ENCODE peak calls at places on chromosomes 5 and 9, in seven cellular contexts. One of them, this sample, is unnamed.
A peak's percentile ranks its signal among the peaks of the same experiment; 100 is the strongest.

GRCh38 chr5:149170292-149170691 is 29.0 kb downstream of the ABLIM3 start:
- DNase-seq in fibroblast of lung: peak; percentile 64
- DNase-seq in astrocyte of the spinal cord: peak; percentile 38
- DNase-seq in tibial artery: no peak
- DNase-seq in cardiac muscle cell: no peak
- DNase-seq in NB4: no peak
- DNase-seq in A549: no peak
- DNase-seq in this sample: no peak

GRCh38 chr9:81096667-81097066 is 592.7 kb downstream of the TLE1 start:
- DNase-seq in NB4: no peak
- DNase-seq in astrocyte of the spinal cord: no peak
- DNase-seq in tibial artery: no peak
- DNase-seq in fibroblast of lung: no peak
- DNase-seq in cardiac muscle cell: no peak
- DNase-seq in A549: no peak
- DNase-seq in this sample: no peak

GRCh38 chr9:72315510-72316287 is 49.3 kb downstream of the ZFAND5 start:
- DNase-seq in fibroblast of lung: peak; percentile 91
- DNase-seq in cardiac muscle cell: no peak
- DNase-seq in NB4: peak; percentile 76
- DNase-seq in astrocyte of the spinal cord: peak; percentile 94
- DNase-seq in A549: peak; percentile 40
- DNase-seq in tibial artery: peak; percentile 71
- DNase-seq in this sample: peak; percentile 96

GRCh38 chr5:966345-966710 is 42.3 kb upstream of the NKD2 start:
- DNase-seq in astrocyte of the spinal cord: no peak
- DNase-seq in tibial artery: peak; percentile 42
- DNase-seq in NB4: no peak
- DNase-seq in fibroblast of lung: no peak
- DNase-seq in cardiac muscle cell: no peak
- DNase-seq in A549: no peak
- DNase-seq in this sample: no peak

GRCh38 chr9:133377721-133378216 is 1.6 kb downstream of the STKLD1 start:
- DNase-seq in cardiac muscle cell: no peak
- DNase-seq in astrocyte of the spinal cord: no peak
- DNase-seq in fibroblast of lung: no peak
- DNase-seq in NB4: peak; percentile 45
- DNase-seq in A549: no peak
- DNase-seq in tibial artery: no peak
- DNase-seq in this sample: no peak

GRCh38 chr5:128736567-128736966 is 198.5 kb upstream of the FBN2 start:
- DNase-seq in tibial artery: no peak
- DNase-seq in NB4: no peak
- DNase-seq in fibroblast of lung: peak; percentile 43
- DNase-seq in A549: no peak
- DNase-seq in astrocyte of the spinal cord: peak; percentile 44
- DNase-seq in cardiac muscle cell: no peak
- DNase-seq in this sample: peak; percentile 4

GRCh38 chr9:97046228-97046627 is 7.3 kb upstream of the CTSV start:
- DNase-seq in cardiac muscle cell: no peak
- DNase-seq in A549: peak; percentile 41
- DNase-seq in NB4: no peak
- DNase-seq in fibroblast of lung: no peak
- DNase-seq in astrocyte of the spinal cord: peak; percentile 7
- DNase-seq in tibial artery: no peak
- DNase-seq in this sample: no peak

GRCh38 chr5:143372187-143372829 is 31.2 kb downstream of the NR3C1 start:
- DNase-seq in NB4: no peak
- DNase-seq in A549: no peak
- DNase-seq in cardiac muscle cell: no peak
- DNase-seq in fibroblast of lung: peak; percentile 61
- DNase-seq in tibial artery: no peak
- DNase-seq in astrocyte of the spinal cord: no peak
- DNase-seq in this sample: peak; percentile 93

GRCh38 chr5:67842806-67843205 is 372.8 kb upstream of the PIK3R1 start:
- DNase-seq in fibroblast of lung: peak; percentile 33
- DNase-seq in astrocyte of the spinal cord: peak; percentile 19
- DNase-seq in A549: no peak
- DNase-seq in cardiac muscle cell: peak; percentile 5
- DNase-seq in NB4: no peak
- DNase-seq in tibial artery: no peak
- DNase-seq in this sample: peak; percentile 2

GRCh38 chr9:130425741-130426466 is 18.9 kb upstream of the ASS1 start:
- DNase-seq in tibial artery: no peak
- DNase-seq in A549: no peak
- DNase-seq in astrocyte of the spinal cord: no peak
- DNase-seq in cardiac muscle cell: no peak
- DNase-seq in NB4: no peak
- DNase-seq in fibroblast of lung: no peak
- DNase-seq in this sample: no peak

GRCh38 chr5:7094626-7095025 is 301.3 kb upstream of the ADCY2 start:
- DNase-seq in astrocyte of the spinal cord: no peak
- DNase-seq in A549: no peak
- DNase-seq in cardiac muscle cell: peak; percentile 85
- DNase-seq in tibial artery: no peak
- DNase-seq in NB4: peak; percentile 57
- DNase-seq in fibroblast of lung: no peak
- DNase-seq in this sample: no peak

GRCh38 chr9:34654317-34655083 is 2.5 kb downstream of the IL11RA start:
- DNase-seq in tibial artery: peak; percentile 94
- DNase-seq in fibroblast of lung: peak; percentile 74
- DNase-seq in astrocyte of the spinal cord: peak; percentile 57
- DNase-seq in NB4: no peak
- DNase-seq in cardiac muscle cell: no peak
- DNase-seq in A549: no peak
- DNase-seq in this sample: peak; percentile 43

GRCh38 chr9:2657427-2657826 is 35.8 kb downstream of the VLDLR start:
- DNase-seq in A549: no peak
- DNase-seq in tibial artery: no peak
- DNase-seq in cardiac muscle cell: no peak
- DNase-seq in fibroblast of lung: no peak
- DNase-seq in astrocyte of the spinal cord: no peak
- DNase-seq in NB4: peak; percentile 100
- DNase-seq in this sample: no peak

GRCh38 chr5:148186248-148187003 is 16.4 kb upstream of the SPINK6 start:
- DNase-seq in cardiac muscle cell: no peak
- DNase-seq in tibial artery: no peak
- DNase-seq in fibroblast of lung: peak; percentile 80
- DNase-seq in astrocyte of the spinal cord: peak; percentile 83
- DNase-seq in NB4: peak; percentile 79
- DNase-seq in A549: no peak
- DNase-seq in this sample: peak; percentile 34

GRCh38 chr5:10563132-10563939 is 534 bp upstream of the ANKRD33B start:
- DNase-seq in astrocyte of the spinal cord: no peak
- DNase-seq in fibroblast of lung: peak; percentile 32
- DNase-seq in cardiac muscle cell: peak; percentile 66
- DNase-seq in NB4: peak; percentile 62
- DNase-seq in tibial artery: peak; percentile 72
- DNase-seq in A549: peak; percentile 48
- DNase-seq in this sample: no peak

GRCh38 chr5:121171834-121172233 is 679.8 kb upstream of the FTMT start:
- DNase-seq in A549: no peak
- DNase-seq in tibial artery: no peak
- DNase-seq in cardiac muscle cell: no peak
- DNase-seq in astrocyte of the spinal cord: no peak
- DNase-seq in fibroblast of lung: peak; percentile 31
- DNase-seq in NB4: no peak
- DNase-seq in this sample: no peak

GRCh38 chr9:738209-738915 is 103.1 kb upstream of the DMRT1 start:
- DNase-seq in A549: peak; percentile 40
- DNase-seq in astrocyte of the spinal cord: peak; percentile 96
- DNase-seq in NB4: peak; percentile 70
- DNase-seq in cardiac muscle cell: peak; percentile 19
- DNase-seq in fibroblast of lung: peak; percentile 87
- DNase-seq in tibial artery: peak; percentile 85
- DNase-seq in this sample: peak; percentile 95

GRCh38 chr9:35618854-35619799 is 914 bp upstream of the CD72 start:
- DNase-seq in tibial artery: no peak
- DNase-seq in astrocyte of the spinal cord: no peak
- DNase-seq in A549: no peak
- DNase-seq in cardiac muscle cell: no peak
- DNase-seq in NB4: peak; percentile 96
- DNase-seq in fibroblast of lung: peak; percentile 51
- DNase-seq in this sample: peak; percentile 20

GRCh38 chr5:134543820-134544692 is 18.6 kb downstream of the JADE2 start:
- DNase-seq in NB4: peak; percentile 74
- DNase-seq in tibial artery: no peak
- DNase-seq in cardiac muscle cell: no peak
- DNase-seq in astrocyte of the spinal cord: no peak
- DNase-seq in A549: no peak
- DNase-seq in fibroblast of lung: no peak
- DNase-seq in this sample: no peak

GRCh38 chr5:179414459-179415215 is 69.4 kb upstream of the ADAMTS2 start:
- DNase-seq in cardiac muscle cell: no peak
- DNase-seq in fibroblast of lung: no peak
- DNase-seq in A549: no peak
- DNase-seq in tibial artery: no peak
- DNase-seq in NB4: peak; percentile 23
- DNase-seq in astrocyte of the spinal cord: no peak
- DNase-seq in this sample: no peak

GRCh38 chr5:102152906-102153787 is 142.9 kb downstream of the SLCO4C1 start:
- DNase-seq in astrocyte of the spinal cord: peak; percentile 34
- DNase-seq in fibroblast of lung: no peak
- DNase-seq in A549: no peak
- DNase-seq in tibial artery: no peak
- DNase-seq in cardiac muscle cell: peak; percentile 38
- DNase-seq in NB4: peak; percentile 43
- DNase-seq in this sample: no peak

GRCh38 chr5:109327572-109327971 is 82.2 kb downstream of the PJA2 start:
- DNase-seq in astrocyte of the spinal cord: no peak
- DNase-seq in A549: no peak
- DNase-seq in NB4: no peak
- DNase-seq in tibial artery: no peak
- DNase-seq in fibroblast of lung: no peak
- DNase-seq in cardiac muscle cell: no peak
- DNase-seq in this sample: no peak

GRCh38 chr9:20352531-20352930 is 269.8 kb downstream of the MLLT3 start:
- DNase-seq in cardiac muscle cell: no peak
- DNase-seq in tibial artery: no peak
- DNase-seq in fibroblast of lung: no peak
- DNase-seq in A549: no peak
- DNase-seq in NB4: no peak
- DNase-seq in astrocyte of the spinal cord: no peak
- DNase-seq in this sample: peak; percentile 77

GRCh38 chr9:127163409-127163808 is 41.0 kb upstream of the ANGPTL2 start:
- DNase-seq in NB4: peak; percentile 91
- DNase-seq in A549: no peak
- DNase-seq in tibial artery: no peak
- DNase-seq in cardiac muscle cell: no peak
- DNase-seq in fibroblast of lung: peak; percentile 75
- DNase-seq in astrocyte of the spinal cord: peak; percentile 78
- DNase-seq in this sample: peak; percentile 79

DNA sequence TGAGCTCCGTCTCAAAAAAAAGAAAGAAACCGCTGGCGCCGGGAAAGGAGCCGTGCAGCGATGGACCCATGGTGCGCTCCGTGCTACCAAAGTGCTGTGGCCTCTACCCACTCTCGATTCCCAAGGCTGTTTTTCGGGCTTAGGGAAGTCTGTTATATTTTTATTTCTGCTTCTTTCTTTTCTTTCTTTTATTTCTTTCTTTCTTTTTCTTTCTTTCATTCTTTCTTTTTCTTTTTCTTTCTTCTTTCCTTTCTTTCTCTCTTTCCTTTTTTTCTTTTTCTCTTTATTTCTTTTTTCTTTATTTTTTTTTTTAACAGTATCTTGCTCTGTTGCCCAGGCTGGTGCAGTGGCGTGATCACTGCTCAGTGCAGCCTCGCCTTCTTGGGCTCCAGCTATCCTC is 87.5 kb downstream of the ANXA2R start:
- DNase-seq in NB4: no peak
- DNase-seq in astrocyte of the spinal cord: no peak
- DNase-seq in A549: no peak
- DNase-seq in fibroblast of lung: no peak
- DNase-seq in tibial artery: no peak
- DNase-seq in cardiac muscle cell: no peak
- DNase-seq in this sample: no peak
- H3K4me3 ChIP-seq in NB4: no peak overlapping the region
- H3K4me3 ChIP-seq in astrocyte of the spinal cord: peak overlapping the region; percentile 45
- H3K4me3 ChIP-seq in A549: no peak overlapping the region
- H3K4me3 ChIP-seq in fibroblast of lung: peak overlapping the region; percentile 30
- H3K4me3 ChIP-seq in tibial artery: peak overlapping the region; percentile 56
- H3K4me3 ChIP-seq in cardiac muscle cell: no peak overlapping the region
- H3K4me3 ChIP-seq in this sample: peak overlapping the region; percentile 53

DNA sequence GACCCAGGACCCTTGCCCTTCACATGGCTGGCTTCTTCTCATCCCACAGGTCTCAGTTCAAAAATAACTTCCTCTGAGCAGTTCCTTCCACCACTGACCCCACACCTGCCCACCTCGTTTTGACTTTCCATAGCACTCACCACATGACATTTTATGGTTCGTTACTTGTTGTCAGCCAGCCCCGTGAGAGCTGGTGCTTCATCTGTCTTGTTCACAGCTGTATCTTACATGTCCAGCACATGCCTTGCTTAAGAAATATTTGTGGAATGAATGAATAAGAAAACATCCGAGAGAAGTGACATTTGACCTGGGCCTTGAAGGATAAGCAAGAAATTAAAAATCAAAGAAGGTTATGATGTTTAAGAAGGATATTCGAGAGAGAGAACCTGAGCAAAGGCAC is 193.9 kb downstream of the RFK start:
- DNase-seq in NB4: no peak
- DNase-seq in tibial artery: no peak
- DNase-seq in A549: no peak
- DNase-seq in astrocyte of the spinal cord: peak; percentile 17
- DNase-seq in fibroblast of lung: peak; percentile 41
- DNase-seq in cardiac muscle cell: no peak
- DNase-seq in this sample: peak; percentile 38
- TF ChIP-seq CTCF in NB4: no peak
- TF ChIP-seq CTCF in tibial artery: no peak
- TF ChIP-seq CTCF in A549: no peak
- TF ChIP-seq CTCF in astrocyte of the spinal cord: no peak
- TF ChIP-seq CTCF in fibroblast of lung: no peak
- TF ChIP-seq CTCF in cardiac muscle cell: no peak
- TF ChIP-seq CTCF in this sample: no peak

GRCh38 chr9:136243631-136244030 is 2.0 kb downstream of the QSOX2 start:
- DNase-seq in A549: no peak
- DNase-seq in fibroblast of lung: no peak
- DNase-seq in cardiac muscle cell: no peak
- DNase-seq in tibial artery: no peak
- DNase-seq in NB4: no peak
- DNase-seq in astrocyte of the spinal cord: no peak
- DNase-seq in this sample: no peak
- H3K4me3 ChIP-seq in A549: no peak overlapping the region
- H3K4me3 ChIP-seq in fibroblast of lung: no peak overlapping the region
- H3K4me3 ChIP-seq in cardiac muscle cell: no peak overlapping the region
- H3K4me3 ChIP-seq in tibial artery: no peak overlapping the region
- H3K4me3 ChIP-seq in NB4: no peak overlapping the region
- H3K4me3 ChIP-seq in astrocyte of the spinal cord: no peak overlapping the region
- H3K4me3 ChIP-seq in this sample: no peak overlapping the region

GRCh38 chr5:95555553-95555952 is 652 bp downstream of the ARSK start:
- DNase-seq in astrocyte of the spinal cord: no peak
- DNase-seq in NB4: peak; percentile 3
- DNase-seq in A549: no peak
- DNase-seq in cardiac muscle cell: no peak
- DNase-seq in fibroblast of lung: no peak
- DNase-seq in tibial artery: no peak
- DNase-seq in this sample: no peak

GRCh38 chr5:95549030-95549429 is 5.7 kb downstream of the SKIC3 start:
- DNase-seq in fibroblast of lung: no peak
- DNase-seq in astrocyte of the spinal cord: no peak
- DNase-seq in tibial artery: no peak
- DNase-seq in A549: no peak
- DNase-seq in NB4: no peak
- DNase-seq in cardiac muscle cell: no peak
- DNase-seq in this sample: no peak

GRCh38 chr5:95554331-95554646 is 488 bp downstream of the SKIC3 start:
- DNase-seq in NB4: no peak
- DNase-seq in cardiac muscle cell: no peak
- DNase-seq in astrocyte of the spinal cord: no peak
- DNase-seq in A549: no peak
- DNase-seq in fibroblast of lung: no peak
- DNase-seq in tibial artery: no peak
- DNase-seq in this sample: no peak

GRCh38 chr5:95554647-95555548 is at the start of the genes ARSK and SKIC3:
- DNase-seq in cardiac muscle cell: peak; percentile 98
- DNase-seq in tibial artery: peak; percentile 97
- DNase-seq in astrocyte of the spinal cord: peak; percentile 99
- DNase-seq in NB4: peak; percentile 98
- DNase-seq in fibroblast of lung: peak; percentile 100
- DNase-seq in A549: peak; percentile 83
- DNase-seq in this sample: peak; percentile 99
- TF ChIP-seq CTCF in cardiac muscle cell: peak; percentile 46
- TF ChIP-seq CTCF in tibial artery: peak; percentile 43
- TF ChIP-seq CTCF in astrocyte of the spinal cord: peak; percentile 50
- TF ChIP-seq CTCF in NB4: no peak
- TF ChIP-seq CTCF in fibroblast of lung: peak; percentile 34
- TF ChIP-seq CTCF in A549: no peak
- TF ChIP-seq CTCF in this sample: peak; percentile 44

This sample was measured in fibroblast of villous mesenchyme.